ENCODE peak calls at places on chromosomes 5 and 9, in eight cellular contexts. Q is tibial nerve; G is effector memory CD4-positive, alpha-beta T cell; N is HepG2; R is breast epithelium; O is dorsolateral prefrontal cortex; P is mesendoderm; K is RWPE1. E is an unnamed sample.

GRCh38 chr9:75088646-75089368 is 493 bp downstream of the OSTF1 start:
- DNase-seq in Q (peak), G (no peak), N (peak), R (peak), O (peak), P (peak), K (peak), E (peak)

GRCh38 chr5:177366528-177367322 is 9.0 kb downstream of the RGS14 start:
- DNase-seq in Q (peak), G (no peak), N (peak), R (peak), O (no peak), P (peak), K (peak), E (no peak)

GRCh38 chr5:68187268-68188055 is 28.1 kb upstream of the PIK3R1 start:
- DNase-seq in Q (no peak), G (no peak), N (no peak), R (no peak), O (peak), P (peak), K (no peak), E (no peak)

GRCh38 chr5:99105216-99105615 is 176.4 kb upstream of the CHD1 start:
- DNase-seq in Q (no peak), G (no peak), N (no peak), R (no peak), O (no peak), P (no peak), K (no peak), E (no peak)

GRCh38 chr5:56175465-56175864 is 57.7 kb downstream of the ANKRD55 start:
- DNase-seq in Q (peak), G (no peak), N (no peak), R (no peak), O (no peak), P (peak), K (peak), E (peak)

GRCh38 chr9:133406480-133407307 is 11.1 kb downstream of the REXO4 start:
- DNase-seq in Q (peak), G (peak), N (peak), R (peak), O (peak), P (peak), K (no peak), E (peak)

GRCh38 chr9:90102292-90102901 is 497.6 kb downstream of the GADD45G start:
- DNase-seq in Q (peak), G (peak), N (peak), R (peak), O (peak), P (peak), K (peak), E (peak)

GRCh38 chr9:38047301-38048251 is 21.5 kb downstream of the SHB start:
- DNase-seq in Q (no peak), G (no peak), N (peak), R (peak), O (no peak), P (peak), K (peak), E (peak)

GRCh38 chr9:128419061-128419925 is 1.4 kb upstream of the CERCAM start:
- DNase-seq in Q (no peak), G (no peak), N (no peak), R (no peak), O (no peak), P (no peak), K (no peak), E (no peak)

GRCh38 chr5:75368391-75368790 is 31.4 kb downstream of the HMGCR start:
- DNase-seq in Q (no peak), G (no peak), N (no peak), R (no peak), O (no peak), P (no peak), K (no peak), E (no peak)

GRCh38 chr9:127874301-127875216 is 2.9 kb downstream of the AK1 start:
- DNase-seq in Q (no peak), G (no peak), N (no peak), R (peak), O (no peak), P (no peak), K (peak), E (peak)

GRCh38 chr9:87451149-87451548 is 46.5 kb upstream of the DAPK1 start:
- DNase-seq in Q (no peak), G (no peak), N (no peak), R (no peak), O (no peak), P (no peak), K (no peak), E (no peak)

GRCh38 chr5:91272858-91273257 is 110.3 kb downstream of the ARRDC3 start:
- DNase-seq in Q (no peak), G (no peak), N (peak), R (no peak), O (no peak), P (no peak), K (no peak), E (no peak)

GRCh38 chr5:179438041-179438441 is 92.8 kb upstream of the ADAMTS2 start:
- DNase-seq in Q (no peak), G (no peak), N (no peak), R (no peak), O (no peak), P (no peak), K (no peak), E (no peak)

GRCh38 chr5:6193315-6193714 is 185.0 kb downstream of the MED10 start:
- DNase-seq in Q (no peak), G (no peak), N (no peak), R (no peak), O (no peak), P (no peak), K (no peak), E (no peak)

GRCh38 chr5:91906494-91906893 is 523.4 kb upstream of the ARRDC3 start:
- DNase-seq in Q (no peak), G (no peak), N (no peak), R (no peak), O (no peak), P (no peak), K (no peak), E (no peak)

GRCh38 chr9:129307227-129307970 is 129.3 kb upstream of the IER5L start:
- DNase-seq in Q (no peak), G (no peak), N (peak), R (no peak), O (no peak), P (no peak), K (no peak), E (no peak)

GRCh38 chr9:115008536-115008935 is 78.1 kb upstream of the TNFSF8 start:
- DNase-seq in Q (no peak), G (no peak), N (no peak), R (no peak), O (no peak), P (peak), K (peak), E (peak)

GRCh38 chr9:13443380-13444271 is 164.1 kb upstream of the MPDZ start:
- DNase-seq in Q (no peak), G (no peak), N (no peak), R (no peak), O (peak), P (no peak), K (no peak), E (no peak)

GRCh38 chr5:74194196-74194595 is 446.3 kb downstream of the ENC1 start:
- DNase-seq in Q (no peak), G (no peak), N (no peak), R (no peak), O (no peak), P (no peak), K (no peak), E (no peak)

GRCh38 chr9:80320480-80320879 is 748.7 kb downstream of the TLE4 start:
- DNase-seq in Q (no peak), G (no peak), N (no peak), R (no peak), O (no peak), P (no peak), K (no peak), E (no peak)

GRCh38 chr5:5533927-5534326 is 111.5 kb downstream of the ICE1 start:
- DNase-seq in Q (no peak), G (no peak), N (no peak), R (no peak), O (no peak), P (no peak), K (no peak), E (no peak)

GRCh38 chr5:181241393-181241975 is 2.2 kb downstream of the RACK1 start:
- DNase-seq in Q (no peak), G (no peak), N (peak), R (no peak), O (no peak), P (peak), K (peak), E (peak)

GRCh38 chr5:31355337-31355736 is 161.9 kb downstream of the CDH6 start:
- DNase-seq in Q (no peak), G (no peak), N (no peak), R (no peak), O (no peak), P (no peak), K (no peak), E (no peak)

GRCh38 chr5:135395451-135395850 is 3.6 kb downstream of the MACROH2A1 start:
- DNase-seq in Q (no peak), G (no peak), N (no peak), R (no peak), O (no peak), P (peak), K (no peak), E (peak)

GRCh38 chr5:34051374-34051980 is 8.5 kb upstream of the C1QTNF3 start:
- DNase-seq in Q (no peak), G (no peak), N (no peak), R (no peak), O (no peak), P (no peak), K (no peak), E (no peak)

GRCh38 chr9:102054811-102055210 is 316.4 kb upstream of the GRIN3A start:
- DNase-seq in Q (no peak), G (no peak), N (no peak), R (no peak), O (no peak), P (no peak), K (no peak), E (no peak)

GRCh38 chr5:56302027-56302426 is 68.9 kb upstream of the ANKRD55 start:
- DNase-seq in Q (no peak), G (no peak), N (peak), R (no peak), O (no peak), P (no peak), K (no peak), E (no peak)

GRCh38 chr5:170571331-170571731 is 67.5 kb downstream of the KCNIP1 start:
- DNase-seq in Q (no peak), G (no peak), N (peak), R (no peak), O (no peak), P (peak), K (no peak), E (no peak)

GRCh38 chr5:148666353-148666752 is 12.0 kb upstream of the HTR4 start:
- DNase-seq in Q (no peak), G (no peak), N (no peak), R (no peak), O (no peak), P (no peak), K (no peak), E (peak)

GRCh38 chr9:133518193-133518592 is 6.6 kb downstream of the MYMK start:
- DNase-seq in Q (no peak), G (no peak), N (no peak), R (no peak), O (no peak), P (no peak), K (no peak), E (no peak)

GRCh38 chr5:120690621-120691407 is 226.7 kb downstream of the PRR16 start:
- DNase-seq in Q (no peak), G (no peak), N (no peak), R (no peak), O (no peak), P (no peak), K (no peak), E (no peak)

GRCh38 chr9:27496134-27496504 is 28.0 kb upstream of the IFNK start:
- DNase-seq in Q (no peak), G (no peak), N (no peak), R (no peak), O (no peak), P (peak), K (peak), E (peak)

GRCh38 chr9:113164536-113165300 is 13.9 kb downstream of the SLC31A2 start:
- DNase-seq in Q (peak), G (no peak), N (no peak), R (no peak), O (peak), P (peak), K (no peak), E (no peak)

GRCh38 chr5:54754420-54754819 is 231.0 kb downstream of the ESM1 start:
- DNase-seq in Q (no peak), G (no peak), N (no peak), R (no peak), O (no peak), P (no peak), K (no peak), E (no peak)

GRCh38 chr5:35988529-35988928 is 2.7 kb downstream of the UGT3A1 start:
- DNase-seq in Q (no peak), G (no peak), N (no peak), R (no peak), O (no peak), P (no peak), K (no peak), E (no peak)

GRCh38 chr5:132089363-132089762 is 15.8 kb downstream of the CSF2 start:
- DNase-seq in Q (no peak), G (no peak), N (no peak), R (no peak), O (no peak), P (no peak), K (peak), E (no peak)

GRCh38 chr9:72297516-72297915 is 67.5 kb downstream of the ZFAND5 start:
- DNase-seq in Q (no peak), G (no peak), N (no peak), R (no peak), O (no peak), P (peak), K (no peak), E (no peak)
- H3K27ac ChIP-seq in Q (no peak), G (no peak), N (no peak), R (no peak), O (no peak), P (no peak), K (no peak), E (no peak)

GRCh38 chr9:124742940-124743339 is 28.2 kb downstream of the NR6A1 start:
- DNase-seq in Q (no peak), G (no peak), N (no peak), R (no peak), O (no peak), P (no peak), K (no peak), E (no peak)
- H3K27ac ChIP-seq in Q (no peak), G (no peak), N (no peak), R (no peak), O (no peak), P (no peak), K (no peak), E (no peak)

GRCh38 chr5:12825163-12825562 is 920.9 kb upstream of the CTNND2 start:
- DNase-seq in Q (no peak), G (no peak), N (no peak), R (no peak), O (no peak), P (no peak), K (no peak), E (no peak)
- H3K27ac ChIP-seq in Q (no peak), G (no peak), N (no peak), R (no peak), O (no peak), P (no peak), K (no peak), E (no peak)

GRCh38 chr9:33130961-33131360 is 36.2 kb downstream of the B4GALT1 start:
- DNase-seq in Q (no peak), G (no peak), N (no peak), R (no peak), O (no peak), P (no peak), K (no peak), E (no peak)
- H3K27ac ChIP-seq in Q (no peak), G (no peak), N (no peak), R (no peak), O (peak), P (no peak), K (peak), E (peak)

GRCh38 chr5:14219800-14220512 is 76.8 kb downstream of the TRIO start:
- DNase-seq in Q (no peak), G (no peak), N (no peak), R (no peak), O (no peak), P (no peak), K (no peak), E (no peak)

GRCh38 chr5:14217587-14217986 is 74.4 kb downstream of the TRIO start:
- DNase-seq in Q (no peak), G (no peak), N (no peak), R (no peak), O (no peak), P (no peak), K (no peak), E (no peak)

GRCh38 chr5:14218897-14219573 is 75.9 kb downstream of the TRIO start:
- DNase-seq in Q (no peak), G (no peak), N (no peak), R (no peak), O (no peak), P (no peak), K (no peak), E (no peak)

GRCh38 chr5:14218011-14218410 is 74.9 kb downstream of the TRIO start:
- DNase-seq in Q (no peak), G (no peak), N (no peak), R (no peak), O (no peak), P (no peak), K (no peak), E (no peak)

GRCh38 chr5:14218480-14218879 is 75.3 kb downstream of the TRIO start:
- DNase-seq in Q (no peak), G (no peak), N (no peak), R (no peak), O (no peak), P (no peak), K (no peak), E (no peak)
- H3K27ac ChIP-seq in Q (no peak), G (no peak), N (no peak), R (peak), O (peak), P (no peak), K (no peak), E (no peak)

DNA sequence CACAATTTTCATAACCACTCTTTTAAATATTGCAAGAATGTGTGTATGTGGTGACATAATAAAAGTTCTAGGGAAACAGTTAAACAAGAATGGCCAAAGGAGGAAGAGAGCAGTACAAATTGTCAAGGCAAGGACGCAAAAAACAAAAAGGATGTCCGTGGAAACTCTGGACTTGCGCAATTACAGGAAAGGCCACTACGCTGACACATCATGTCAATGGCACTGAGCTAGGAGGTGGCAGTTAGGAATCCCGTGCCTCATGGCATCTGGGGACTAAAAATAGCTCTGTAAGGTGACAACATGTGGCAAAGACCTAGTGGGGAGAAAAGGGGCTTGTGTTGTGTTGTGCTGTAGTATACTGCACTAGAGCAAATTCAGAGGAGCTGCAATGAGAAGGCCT is 123.9 kb upstream of the STC2 start:
- DNase-seq in Q (peak), G (no peak), N (peak), R (peak), O (no peak), P (peak), K (no peak), E (no peak)
- H3K27ac ChIP-seq in Q (no peak), G (no peak), N (no peak), R (peak), O (no peak), P (no peak), K (no peak), E (no peak)

DNA sequence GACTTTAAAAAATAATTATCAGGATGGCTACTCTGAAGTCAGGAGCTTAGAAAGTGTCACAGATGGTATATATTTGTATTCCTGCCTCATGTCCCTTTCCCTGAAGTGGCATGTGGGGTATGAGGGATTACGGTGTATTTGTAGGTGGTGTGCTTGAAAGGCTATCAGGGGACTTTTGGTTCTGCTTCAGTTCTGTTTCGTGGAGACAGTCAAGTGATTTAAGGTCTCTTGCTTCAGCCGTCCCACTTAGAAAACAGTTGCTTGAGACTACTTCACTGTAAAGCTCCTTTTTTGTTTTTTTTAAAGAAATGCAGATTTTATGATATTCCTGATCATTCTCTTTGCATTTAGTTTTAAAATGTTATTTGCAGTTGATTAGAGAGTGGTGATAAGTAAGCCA is 18.3 kb downstream of the PARP8 start:
- DNase-seq in Q (no peak), G (no peak), N (no peak), R (no peak), O (no peak), P (no peak), K (no peak), E (no peak)
- H3K27ac ChIP-seq in Q (no peak), G (no peak), N (no peak), R (no peak), O (no peak), P (no peak), K (no peak), E (no peak)